ENCODE peak calls at places on chromosome 1, in four cellular contexts. V is IMR-90, Z is mammary epithelial cell, E is endothelial cell of umbilical vein. D is an unnamed sample.

GRCh38 chr1:156840186-156840585 is 18.7 kb downstream of the INSRR start:
- DNase-seq in V (no peak), E (no peak), Z (no peak), D (no peak)

GRCh38 chr1:214454619-214455396 is 96.6 kb downstream of the PTPN14 start:
- DNase-seq in V (peak; percentile 91), E (peak; percentile 87), Z (peak; percentile 75), D (peak; percentile 64)

GRCh38 chr1:224874775-224875174 is 54.7 kb upstream of the DNAH14 start:
- DNase-seq in V (no peak), E (no peak), Z (no peak), D (no peak)

GRCh38 chr1:59484090-59484489 is 187.2 kb downstream of the FGGY start:
- DNase-seq in V (peak; percentile 94), E (peak; percentile 79), Z (peak; percentile 75), D (peak; percentile 96)

GRCh38 chr1:20429296-20429695 is 56.7 kb downstream of the CAMK2N1 start:
- DNase-seq in Z (no peak), E (no peak), V (peak; percentile 52), D (peak; percentile 52)

GRCh38 chr1:76075877-76076276 is 1.3 kb downstream of the ST6GALNAC3 start:
- DNase-seq in Z (no peak), E (peak; percentile 87), V (peak; percentile 9), D (peak; percentile 68)

GRCh38 chr1:44672956-44673674 is 1.2 kb downstream of the TMEM53 start:
- DNase-seq in V (no peak), Z (no peak), E (no peak), D (no peak)

GRCh38 chr1:21828075-21828474 is 16.0 kb downstream of the LDLRAD2 start:
- DNase-seq in Z (no peak), V (no peak), E (no peak), D (no peak)

GRCh38 chr1:174036204-174036603 is 14.0 kb upstream of the RC3H1 start:
- DNase-seq in E (no peak), Z (no peak), V (no peak), D (no peak)

GRCh38 chr1:85276290-85277026 is at the start of gene BCL10:
- DNase-seq in Z (peak; percentile 100), E (peak; percentile 99), V (peak; percentile 97), D (peak; percentile 98)

GRCh38 chr1:74199504-74199903 is 1.5 kb downstream of the FPGT start:
- DNase-seq in Z (no peak), V (no peak), E (no peak), D (no peak)
- H2AFZ ChIP-seq in Z (no peak overlapping the region), V (no peak overlapping the region), E (no peak overlapping the region), D (no peak overlapping the region)

DNA sequence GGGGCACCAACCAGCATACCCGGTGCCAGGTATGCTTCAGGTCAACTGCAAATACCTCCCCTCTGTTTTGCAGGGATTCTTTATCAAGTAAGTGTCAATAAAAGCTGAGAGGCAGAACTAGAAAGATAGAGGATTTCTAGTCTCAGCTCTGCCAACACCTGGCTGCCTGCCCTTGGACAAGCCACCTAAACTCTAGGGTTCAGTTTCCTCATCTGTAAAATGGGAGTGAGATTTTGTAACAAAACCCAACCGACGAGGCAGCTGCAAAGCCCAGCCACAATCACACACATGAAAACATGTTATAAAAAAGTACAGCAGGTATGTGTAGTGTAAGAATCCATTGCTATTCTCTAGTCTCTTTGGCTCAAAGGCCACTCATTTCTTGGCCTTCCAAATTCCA is 8.2 kb downstream of the SSBP3 start:
- DNase-seq in Z (no peak), V (no peak), E (no peak), D (no peak)
- H3K4me1 ChIP-seq in Z (peaks cover 3% of the 10 kb centered on the region), V (peaks cover 8% of the 10 kb centered on the region), E (peaks cover 3% of the 10 kb centered on the region), D (no peaks in the 10 kb centered on the region)

GRCh38 chr1:3981746-3982505 is 81.9 kb upstream of the C1orf174 start:
- DNase-seq in E (no peak), Z (no peak), V (no peak), D (no peak)

GRCh38 chr1:3983181-3983580 is 83.1 kb upstream of the C1orf174 start:
- DNase-seq in Z (no peak), V (no peak), E (no peak), D (no peak)

GRCh38 chr1:3987669-3988235 is 87.7 kb upstream of the C1orf174 start:
- DNase-seq in Z (no peak), E (no peak), V (no peak), D (no peak)

GRCh38 chr1:3986686-3987218 is 86.7 kb upstream of the C1orf174 start:
- DNase-seq in Z (no peak), E (no peak), V (no peak), D (no peak)

DNA sequence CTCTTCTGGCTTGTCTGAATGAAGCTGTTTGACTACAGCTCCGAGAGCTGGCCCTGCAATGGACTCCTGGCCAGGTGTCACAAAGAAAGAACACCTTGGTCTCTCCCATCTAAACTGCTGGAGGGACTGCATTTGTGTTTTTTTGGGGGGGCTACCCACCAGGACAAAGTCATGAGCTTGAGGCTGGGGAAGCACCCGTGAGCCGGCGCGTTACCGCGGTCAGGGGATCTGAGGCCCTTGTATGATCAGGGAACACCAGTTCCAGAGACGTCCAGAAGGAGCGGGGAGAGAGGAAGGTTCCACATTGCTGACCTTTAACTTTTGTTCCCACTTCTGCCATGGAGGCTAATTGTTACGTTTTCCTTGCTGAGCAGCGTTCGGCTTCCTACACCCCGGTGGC is 84.5 kb upstream of the C1orf174 start:
- DNase-seq in V (no peak), E (no peak), Z (no peak), D (no peak)
- H3K9ac ChIP-seq in V (no peak overlapping the region), E (no peak overlapping the region), Z (no peak overlapping the region), D (no peak overlapping the region)

DNA sequence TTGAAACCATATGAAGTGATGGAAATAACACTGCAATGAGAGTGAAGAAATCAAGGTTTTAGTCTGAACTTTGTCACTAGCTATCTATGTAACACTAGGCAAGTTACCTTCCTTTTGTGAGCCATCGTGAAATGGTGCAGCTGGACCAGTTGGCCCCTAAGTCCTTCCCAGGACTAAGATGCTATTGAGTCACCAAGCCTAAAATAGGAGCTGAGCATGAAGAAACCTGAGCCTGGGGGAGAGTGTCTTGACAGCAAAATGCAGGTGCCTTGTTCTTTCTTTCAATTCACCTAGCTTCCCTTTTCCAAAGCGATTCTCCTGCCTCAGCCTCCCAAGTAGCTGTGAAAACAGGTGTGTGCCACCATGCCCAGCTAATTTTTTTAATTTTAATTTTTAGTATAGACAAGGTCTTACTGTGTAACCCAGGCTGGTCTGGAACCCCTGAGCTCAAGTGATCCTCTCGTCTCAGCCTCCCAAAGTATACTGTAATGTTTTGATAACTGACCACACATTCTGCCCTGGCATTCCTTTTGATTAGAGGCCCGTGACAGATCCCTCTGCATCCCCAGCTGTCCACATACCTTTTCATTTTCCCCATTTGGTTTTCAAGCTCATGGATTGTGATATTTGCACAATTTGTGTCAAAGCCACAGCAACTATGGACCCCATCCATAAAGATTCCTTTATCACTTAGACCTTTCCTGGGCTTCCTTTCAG is 117.0 kb upstream of the ATP1A1 start:
- DNase-seq in V (no peak), Z (no peak), E (no peak), D (no peak)
- H2AFZ ChIP-seq in V (no peak overlapping the region), Z (no peak overlapping the region), E (no peak overlapping the region), D (no peak overlapping the region)

DNA sequence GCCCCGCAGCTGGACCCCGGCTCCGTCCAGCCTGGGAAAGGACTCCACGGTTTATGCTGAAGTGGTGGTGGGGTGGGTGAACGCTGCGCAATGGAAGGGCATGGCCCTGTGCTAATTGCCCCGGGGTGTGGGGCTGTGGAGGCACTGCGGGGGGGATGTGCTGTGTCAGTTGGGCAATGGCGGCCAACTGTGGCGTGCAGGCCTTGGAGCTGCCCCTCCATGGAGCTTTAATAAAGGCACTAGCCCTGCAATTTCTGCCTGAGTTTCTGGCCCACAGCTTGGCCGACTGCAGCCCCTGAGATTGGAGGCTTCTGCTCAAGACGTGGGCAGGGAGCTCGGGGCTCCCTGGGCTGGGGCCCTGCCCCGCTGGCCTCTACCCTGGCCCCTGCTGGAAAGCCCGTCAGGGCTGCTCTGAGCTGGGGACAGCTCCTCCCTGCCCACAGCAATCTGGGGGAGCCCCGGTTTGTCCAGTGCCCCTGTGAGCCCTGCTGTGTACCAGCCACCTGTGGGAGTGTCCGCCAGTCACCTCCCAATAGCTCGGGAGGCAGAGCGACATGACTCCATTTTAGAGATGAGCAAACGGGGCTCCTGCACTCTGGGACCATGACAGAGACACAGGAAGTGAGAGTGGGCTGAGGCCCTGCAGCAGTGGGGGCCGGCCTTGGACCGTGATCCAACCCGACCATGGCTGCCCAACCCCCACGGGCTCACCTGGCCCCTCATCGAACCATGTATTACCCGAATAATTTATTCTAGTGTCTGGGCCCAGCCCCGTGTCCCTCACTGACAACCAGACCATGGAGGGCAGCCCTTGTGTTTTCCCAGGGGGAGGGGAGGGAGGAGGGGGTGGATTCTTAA is 8.7 kb upstream of the TNFRSF14 start:
- DNase-seq in V (no peak), E (no peak), Z (no peak), D (no peak)
- H3K4me1 ChIP-seq in V (peaks cover 10% of the 10 kb centered on the region), E (peaks cover 27% of the 10 kb centered on the region), Z (peaks cover 31% of the 10 kb centered on the region), D (peaks cover 14% of the 10 kb centered on the region)

GRCh38 chr1:29177022-29177705 is 4.5 kb downstream of the SRSF4 start:
- DNase-seq in Z (no peak), E (no peak), V (no peak), D (no peak)

GRCh38 chr1:29181413-29182225 is at the start of gene SRSF4:
- DNase-seq in Z (peak; percentile 98), V (peak; percentile 98), E (peak; percentile 99), D (peak; percentile 98)

GRCh38 chr1:29180497-29181412 is 945 bp downstream of the SRSF4 start:
- DNase-seq in Z (no peak), E (no peak), V (no peak), D (no peak)

GRCh38 chr1:29176567-29176966 is 5.1 kb downstream of the SRSF4 start:
- DNase-seq in V (no peak), E (no peak), Z (no peak), D (no peak)

GRCh38 chr1:29179641-29180184 is 2.0 kb downstream of the SRSF4 start:
- DNase-seq in V (no peak), E (peak; percentile 38), Z (no peak), D (peak; percentile 34)
- H3K9ac ChIP-seq in V (peak overlapping the region; percentile 98), E (peak overlapping the region; percentile 100), Z (peak overlapping the region; percentile 97), D (peak overlapping the region; percentile 32)

GRCh38 chr1:12528021-12528852 is 89.8 kb downstream of the DHRS3 start:
- DNase-seq in Z (no peak), V (peak; percentile 45), E (no peak), D (peak; percentile 56)

GRCh38 chr1:12529640-12530174 is 88.3 kb downstream of the DHRS3 start:
- DNase-seq in V (no peak), Z (no peak), E (no peak), D (no peak)

GRCh38 chr1:12527564-12527963 is 90.4 kb downstream of the DHRS3 start:
- DNase-seq in Z (no peak), V (no peak), E (no peak), D (no peak)

GRCh38 chr1:12524266-12524665 is 93.7 kb downstream of the DHRS3 start:
- DNase-seq in V (no peak), Z (no peak), E (no peak), D (no peak)

GRCh38 chr1:12525311-12526181 is 92.5 kb downstream of the DHRS3 start:
- DNase-seq in E (no peak), V (no peak), Z (no peak), D (no peak)
- H2AFZ ChIP-seq in E (no peak overlapping the region), V (peak overlapping the region; percentile 24), Z (no peak overlapping the region), D (no peak overlapping the region)

GRCh38 chr1:41864471-41865040 is 54.2 kb downstream of the HIVEP3 start:
- DNase-seq in E (no peak), V (peak; percentile 38), Z (no peak), D (peak; percentile 73)
- H3K4me1 ChIP-seq in E (peaks cover 25% of the 10 kb centered on the region), V (peaks cover 11% of the 10 kb centered on the region), Z (peaks cover 39% of the 10 kb centered on the region), D (peaks cover 7% of the 10 kb centered on the region)

D was measured in fibroblast of lung.